ENCODE peak calls at places on chromosomes 5 and 9, in nine cellular contexts. One of them, this sample, is unnamed. For H3K36me3 and H3K4me1, the result is how much of the 10 kb centered on the place peaks cover.

GRCh38 chr5:151101151-151101550 is 20.3 kb upstream of the TNIP1 start:
- DNase-seq in mammary epithelial cell: no peak
- DNase-seq in uterus: no peak
- DNase-seq in cardiac muscle cell: no peak
- DNase-seq in IMR-90: no peak
- DNase-seq in A673: no peak
- DNase-seq in aorta: no peak
- DNase-seq in fibroblast of lung: no peak
- DNase-seq in tibial nerve: no peak
- DNase-seq in this sample: no peak

GRCh38 chr5:155605898-155606297 is 592.3 kb downstream of the KIF4B start:
- DNase-seq in uterus: no peak
- DNase-seq in tibial nerve: no peak
- DNase-seq in mammary epithelial cell: no peak
- DNase-seq in aorta: no peak
- DNase-seq in cardiac muscle cell: no peak
- DNase-seq in fibroblast of lung: no peak
- DNase-seq in A673: no peak
- DNase-seq in IMR-90: no peak
- DNase-seq in this sample: no peak

GRCh38 chr5:777756-778161 is 6.8 kb downstream of the ZDHHC11B start:
- DNase-seq in cardiac muscle cell: no peak
- DNase-seq in A673: no peak
- DNase-seq in IMR-90: no peak
- DNase-seq in uterus: peak
- DNase-seq in fibroblast of lung: no peak
- DNase-seq in mammary epithelial cell: no peak
- DNase-seq in aorta: peak
- DNase-seq in tibial nerve: no peak
- DNase-seq in this sample: peak

GRCh38 chr9:117644133-117644532 is 60.1 kb upstream of the TLR4 start:
- DNase-seq in uterus: no peak
- DNase-seq in mammary epithelial cell: no peak
- DNase-seq in tibial nerve: no peak
- DNase-seq in IMR-90: no peak
- DNase-seq in A673: no peak
- DNase-seq in cardiac muscle cell: no peak
- DNase-seq in aorta: no peak
- DNase-seq in fibroblast of lung: no peak
- DNase-seq in this sample: no peak

GRCh38 chr5:77637170-77638074 is 1.1 kb downstream of the OTP start:
- DNase-seq in fibroblast of lung: no peak
- DNase-seq in tibial nerve: no peak
- DNase-seq in A673: no peak
- DNase-seq in IMR-90: no peak
- DNase-seq in mammary epithelial cell: no peak
- DNase-seq in uterus: no peak
- DNase-seq in aorta: no peak
- DNase-seq in cardiac muscle cell: no peak
- DNase-seq in this sample: no peak

GRCh38 chr9:26770821-26771220 is 121.8 kb downstream of the CAAP1 start:
- DNase-seq in fibroblast of lung: no peak
- DNase-seq in mammary epithelial cell: no peak
- DNase-seq in A673: no peak
- DNase-seq in aorta: no peak
- DNase-seq in tibial nerve: no peak
- DNase-seq in IMR-90: no peak
- DNase-seq in uterus: no peak
- DNase-seq in cardiac muscle cell: no peak
- DNase-seq in this sample: no peak

GRCh38 chr9:104553261-104553660 is 15.7 kb upstream of the OR13C8 start:
- DNase-seq in aorta: no peak
- DNase-seq in uterus: no peak
- DNase-seq in fibroblast of lung: no peak
- DNase-seq in A673: no peak
- DNase-seq in mammary epithelial cell: no peak
- DNase-seq in cardiac muscle cell: no peak
- DNase-seq in IMR-90: no peak
- DNase-seq in tibial nerve: no peak
- DNase-seq in this sample: no peak

GRCh38 chr9:109424618-109425017 is 73.5 kb downstream of the PTPN3 start:
- DNase-seq in mammary epithelial cell: no peak
- DNase-seq in uterus: no peak
- DNase-seq in aorta: no peak
- DNase-seq in IMR-90: no peak
- DNase-seq in tibial nerve: no peak
- DNase-seq in A673: no peak
- DNase-seq in cardiac muscle cell: no peak
- DNase-seq in fibroblast of lung: no peak
- DNase-seq in this sample: no peak

GRCh38 chr5:42870882-42871418 is 59.3 kb upstream of the SELENOP start:
- DNase-seq in cardiac muscle cell: peak
- DNase-seq in fibroblast of lung: no peak
- DNase-seq in uterus: no peak
- DNase-seq in aorta: no peak
- DNase-seq in A673: no peak
- DNase-seq in tibial nerve: no peak
- DNase-seq in mammary epithelial cell: peak
- DNase-seq in IMR-90: no peak
- DNase-seq in this sample: no peak

GRCh38 chr5:135072357-135073247 is 38.6 kb upstream of the PITX1 start:
- DNase-seq in IMR-90: no peak
- DNase-seq in A673: no peak
- DNase-seq in fibroblast of lung: no peak
- DNase-seq in cardiac muscle cell: no peak
- DNase-seq in tibial nerve: no peak
- DNase-seq in aorta: peak
- DNase-seq in uterus: no peak
- DNase-seq in mammary epithelial cell: no peak
- DNase-seq in this sample: no peak

GRCh38 chr5:172957458-172957857 is 1.8 kb upstream of the RPL26L1 start:
- DNase-seq in tibial nerve: no peak
- DNase-seq in mammary epithelial cell: no peak
- DNase-seq in A673: no peak
- DNase-seq in cardiac muscle cell: no peak
- DNase-seq in aorta: no peak
- DNase-seq in uterus: no peak
- DNase-seq in fibroblast of lung: no peak
- DNase-seq in IMR-90: no peak
- DNase-seq in this sample: no peak

GRCh38 chr9:82597225-82598158 is 465.4 kb downstream of the RASEF start:
- DNase-seq in mammary epithelial cell: no peak
- DNase-seq in fibroblast of lung: peak
- DNase-seq in cardiac muscle cell: peak
- DNase-seq in A673: no peak
- DNase-seq in tibial nerve: no peak
- DNase-seq in IMR-90: peak
- DNase-seq in aorta: no peak
- DNase-seq in uterus: no peak
- DNase-seq in this sample: no peak

GRCh38 chr9:89052470-89053097 is 61.3 kb downstream of the S1PR3 start:
- DNase-seq in mammary epithelial cell: no peak
- DNase-seq in IMR-90: no peak
- DNase-seq in A673: no peak
- DNase-seq in uterus: no peak
- DNase-seq in fibroblast of lung: no peak
- DNase-seq in tibial nerve: no peak
- DNase-seq in aorta: no peak
- DNase-seq in cardiac muscle cell: peak
- DNase-seq in this sample: no peak

GRCh38 chr5:27830551-27830950 is 792.2 kb upstream of the CDH9 start:
- DNase-seq in tibial nerve: no peak
- DNase-seq in cardiac muscle cell: peak
- DNase-seq in A673: no peak
- DNase-seq in IMR-90: no peak
- DNase-seq in aorta: no peak
- DNase-seq in mammary epithelial cell: no peak
- DNase-seq in uterus: no peak
- DNase-seq in fibroblast of lung: peak
- DNase-seq in this sample: no peak

GRCh38 chr5:143557061-143557818 is 153.8 kb upstream of the NR3C1 start:
- DNase-seq in tibial nerve: no peak
- DNase-seq in cardiac muscle cell: peak
- DNase-seq in fibroblast of lung: peak
- DNase-seq in aorta: no peak
- DNase-seq in uterus: no peak
- DNase-seq in A673: peak
- DNase-seq in mammary epithelial cell: peak
- DNase-seq in IMR-90: peak
- DNase-seq in this sample: no peak

DNA sequence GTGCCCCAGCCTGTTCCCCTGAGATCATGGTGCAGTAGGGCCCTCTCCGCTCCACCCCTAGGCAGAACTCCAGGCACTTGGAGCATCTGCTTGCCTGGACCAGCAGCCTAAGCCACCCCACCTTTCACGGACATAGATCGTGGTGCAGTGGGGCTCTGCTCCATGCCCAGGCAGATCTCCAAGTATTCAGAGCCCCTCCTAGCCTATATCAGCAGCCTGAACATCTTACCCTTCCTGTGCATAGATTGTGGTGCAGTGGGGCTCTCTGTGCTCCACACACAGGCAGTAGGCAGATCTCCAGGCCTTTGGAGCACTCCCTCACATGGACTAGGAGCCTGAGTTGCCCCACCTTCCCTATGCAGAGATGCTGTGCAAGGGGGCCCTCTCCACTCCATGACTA is 103.0 kb downstream of the GLIS3 start:
- DNase-seq in mammary epithelial cell: peak
- DNase-seq in A673: no peak
- DNase-seq in cardiac muscle cell: no peak
- DNase-seq in fibroblast of lung: no peak
- DNase-seq in aorta: no peak
- DNase-seq in tibial nerve: no peak
- DNase-seq in uterus: no peak
- DNase-seq in IMR-90: no peak
- DNase-seq in this sample: no peak
- H3K36me3 ChIP-seq in mammary epithelial cell: under half
- H3K36me3 ChIP-seq in A673: under half
- H3K36me3 ChIP-seq in cardiac muscle cell: under half
- H3K36me3 ChIP-seq in fibroblast of lung: under half
- H3K36me3 ChIP-seq in aorta: under half
- H3K36me3 ChIP-seq in tibial nerve: under half
- H3K36me3 ChIP-seq in uterus: under half
- H3K36me3 ChIP-seq in IMR-90: under half
- H3K36me3 ChIP-seq in this sample: under half

GRCh38 chr5:38557309-38557710 is 864 bp upstream of the LIFR start:
- DNase-seq in fibroblast of lung: no peak
- DNase-seq in A673: no peak
- DNase-seq in uterus: peak
- DNase-seq in cardiac muscle cell: no peak
- DNase-seq in aorta: no peak
- DNase-seq in mammary epithelial cell: no peak
- DNase-seq in IMR-90: no peak
- DNase-seq in tibial nerve: no peak
- DNase-seq in this sample: no peak

GRCh38 chr5:38559427-38559826 is 3.0 kb upstream of the LIFR start:
- DNase-seq in IMR-90: no peak
- DNase-seq in cardiac muscle cell: no peak
- DNase-seq in mammary epithelial cell: no peak
- DNase-seq in uterus: no peak
- DNase-seq in A673: no peak
- DNase-seq in fibroblast of lung: no peak
- DNase-seq in tibial nerve: no peak
- DNase-seq in aorta: no peak
- DNase-seq in this sample: no peak

GRCh38 chr5:38556599-38557308 is at the start of gene LIFR:
- DNase-seq in mammary epithelial cell: peak
- DNase-seq in uterus: peak
- DNase-seq in IMR-90: peak
- DNase-seq in aorta: peak
- DNase-seq in A673: peak
- DNase-seq in fibroblast of lung: peak
- DNase-seq in cardiac muscle cell: peak
- DNase-seq in tibial nerve: peak
- DNase-seq in this sample: peak

GRCh38 chr5:38556115-38556598 is 289 bp downstream of the LIFR start:
- DNase-seq in IMR-90: no peak
- DNase-seq in aorta: no peak
- DNase-seq in fibroblast of lung: no peak
- DNase-seq in tibial nerve: no peak
- DNase-seq in mammary epithelial cell: no peak
- DNase-seq in A673: no peak
- DNase-seq in uterus: no peak
- DNase-seq in cardiac muscle cell: no peak
- DNase-seq in this sample: peak

DNA sequence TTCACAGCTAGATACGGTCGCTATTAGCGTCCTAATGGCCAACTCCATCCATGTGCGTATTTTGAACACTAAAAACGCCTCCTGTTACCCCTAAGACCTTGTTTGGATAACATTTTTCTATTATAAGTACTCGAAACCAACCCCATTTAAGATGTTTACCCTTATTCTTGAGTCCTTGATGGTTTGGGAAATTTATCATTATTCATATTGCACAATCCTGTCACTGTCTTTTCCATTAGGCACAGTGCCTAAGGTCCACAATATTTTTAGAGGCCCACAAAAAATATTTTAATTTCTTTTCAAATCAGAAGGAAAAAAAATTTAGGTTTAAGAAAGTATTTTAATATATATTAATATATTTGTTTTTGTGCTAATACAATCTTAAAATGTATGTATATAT is 1.3 kb upstream of the LIFR start:
- DNase-seq in aorta: no peak
- DNase-seq in tibial nerve: no peak
- DNase-seq in A673: no peak
- DNase-seq in fibroblast of lung: no peak
- DNase-seq in uterus: no peak
- DNase-seq in IMR-90: no peak
- DNase-seq in cardiac muscle cell: no peak
- DNase-seq in mammary epithelial cell: no peak
- DNase-seq in this sample: no peak
- H3K4me3 ChIP-seq in aorta: peak
- H3K4me3 ChIP-seq in tibial nerve: peak
- H3K4me3 ChIP-seq in A673: peak
- H3K4me3 ChIP-seq in fibroblast of lung: peak
- H3K4me3 ChIP-seq in uterus: peak
- H3K4me3 ChIP-seq in IMR-90: no peak
- H3K4me3 ChIP-seq in cardiac muscle cell: peak
- H3K4me3 ChIP-seq in mammary epithelial cell: peak
- H3K4me3 ChIP-seq in this sample: peak

DNA sequence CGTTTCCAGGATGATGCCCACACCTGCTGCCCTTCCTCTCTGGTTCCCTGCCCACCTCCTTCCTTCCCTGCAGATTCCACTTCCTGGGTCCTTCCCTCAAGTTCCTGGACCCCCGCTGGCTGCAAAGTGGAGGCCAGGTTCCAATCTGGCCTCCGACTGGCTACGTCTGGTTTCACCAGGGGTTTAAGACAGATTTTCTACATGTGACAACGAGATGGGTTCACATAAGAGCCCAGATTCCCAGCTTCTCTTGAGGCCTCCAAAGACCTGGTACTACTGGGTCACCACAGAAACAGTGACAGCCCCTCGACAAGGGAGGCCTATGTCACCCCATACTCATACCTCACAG is 2.1 kb downstream of the MGAT4B start:
- DNase-seq in aorta: no peak
- DNase-seq in fibroblast of lung: no peak
- DNase-seq in uterus: no peak
- DNase-seq in tibial nerve: no peak
- DNase-seq in cardiac muscle cell: no peak
- DNase-seq in A673: no peak
- DNase-seq in mammary epithelial cell: no peak
- DNase-seq in IMR-90: no peak
- DNase-seq in this sample: no peak
- H3K4me1 ChIP-seq in aorta: under half
- H3K4me1 ChIP-seq in fibroblast of lung: under half
- H3K4me1 ChIP-seq in uterus: under half
- H3K4me1 ChIP-seq in tibial nerve: under half
- H3K4me1 ChIP-seq in cardiac muscle cell: under half
- H3K4me1 ChIP-seq in A673: under half
- H3K4me1 ChIP-seq in mammary epithelial cell: under half
- H3K4me1 ChIP-seq in IMR-90: under half
- H3K4me1 ChIP-seq in this sample: under half

GRCh38 chr5:181234455-181235306 is 9.0 kb downstream of the RACK1 start:
- DNase-seq in aorta: no peak
- DNase-seq in fibroblast of lung: no peak
- DNase-seq in A673: no peak
- DNase-seq in IMR-90: no peak
- DNase-seq in mammary epithelial cell: no peak
- DNase-seq in uterus: no peak
- DNase-seq in tibial nerve: no peak
- DNase-seq in cardiac muscle cell: no peak
- DNase-seq in this sample: no peak
- H3K36me3 ChIP-seq in aorta: under half
- H3K36me3 ChIP-seq in fibroblast of lung: under half
- H3K36me3 ChIP-seq in A673: half or more
- H3K36me3 ChIP-seq in IMR-90: half or more
- H3K36me3 ChIP-seq in mammary epithelial cell: under half
- H3K36me3 ChIP-seq in uterus: under half
- H3K36me3 ChIP-seq in tibial nerve: under half
- H3K36me3 ChIP-seq in cardiac muscle cell: half or more
- H3K36me3 ChIP-seq in this sample: half or more

This sample was measured in heart left ventricle.